ENCODE peak calls at places on chromosome 2, in five cellular contexts. Q is GM23338, F is A549, I is kidney, K is heart left ventricle. J is an unnamed sample.

GRCh38 chr2:169452080-169452479 is 27.2 kb upstream of the BBS5 start:
- DNase-seq in Q (peak; percentile 69), F (peak; percentile 33), I (no peak), K (no peak), J (peak; percentile 39)

GRCh38 chr2:157782057-157782845 is 93.9 kb downstream of the ACVR1 start:
- DNase-seq in Q (peak; percentile 45), F (no peak), I (no peak), K (no peak), J (no peak)

GRCh38 chr2:242027676-242028450 is 158.3 kb downstream of the RTP5 start:
- DNase-seq in Q (no peak), F (no peak), I (no peak), K (no peak), J (no peak)

GRCh38 chr2:169086893-169087467 is 17.6 kb downstream of the DHRS9 start:
- DNase-seq in Q (no peak), F (no peak), I (no peak), K (no peak), J (no peak)

GRCh38 chr2:40412456-40412855 is 39.4 kb downstream of the SLC8A1 start:
- DNase-seq in Q (no peak), F (no peak), I (no peak), K (no peak), J (no peak)

GRCh38 chr2:174344716-174345472 is 10.1 kb downstream of the SP9 start:
- DNase-seq in Q (peak; percentile 75), F (no peak), I (no peak), K (no peak), J (peak; percentile 46)

GRCh38 chr2:16064719-16065118 is 124.4 kb downstream of the MYCN start:
- DNase-seq in Q (no peak), F (no peak), I (no peak), K (no peak), J (no peak)

GRCh38 chr2:100632021-100632420 is 69.2 kb downstream of the PDCL3 start:
- DNase-seq in Q (no peak), F (no peak), I (no peak), K (no peak), J (no peak)

GRCh38 chr2:181341855-181342594 is 115.2 kb upstream of the ITGA4 start:
- DNase-seq in Q (no peak), F (no peak), I (no peak), K (no peak), J (no peak)

GRCh38 chr2:204434660-204435462 is 110.4 kb upstream of the PARD3B start:
- DNase-seq in Q (no peak), F (no peak), I (no peak), K (no peak), J (no peak)

GRCh38 chr2:206728277-206729199 is 10.3 kb upstream of the DYTN start:
- DNase-seq in Q (no peak), F (peak; percentile 5), I (no peak), K (no peak), J (no peak)

GRCh38 chr2:200913654-200914053 is 24.5 kb downstream of the NIF3L1 start:
- DNase-seq in Q (no peak), F (no peak), I (no peak), K (no peak), J (peak; percentile 93)

GRCh38 chr2:212264227-212264626 is 274.4 kb downstream of the ERBB4 start:
- DNase-seq in Q (no peak), F (no peak), I (no peak), K (no peak), J (no peak)

GRCh38 chr2:219207254-219207883 is 787 bp downstream of the ZFAND2B start:
- DNase-seq in Q (no peak), F (no peak), I (peak; percentile 56), K (no peak), J (no peak)

GRCh38 chr2:200905618-200906296 is 16.6 kb downstream of the NIF3L1 start:
- DNase-seq in Q (peak; percentile 79), F (peak; percentile 56), I (peak; percentile 85), K (peak; percentile 74), J (peak; percentile 75)

GRCh38 chr2:135055182-135055786 is 3.2 kb downstream of the RAB3GAP1 start:
- DNase-seq in Q (no peak), F (no peak), I (no peak), K (no peak), J (peak; percentile 83)

GRCh38 chr2:219065484-219065883 is 4.8 kb upstream of the IHH start:
- DNase-seq in Q (no peak), F (no peak), I (no peak), K (no peak), J (no peak)

GRCh38 chr2:57119141-57119540 is 927.5 kb upstream of the VRK2 start:
- DNase-seq in Q (no peak), F (no peak), I (no peak), K (no peak), J (no peak)

GRCh38 chr2:5766621-5767020 is 74.4 kb downstream of the SOX11 start:
- DNase-seq in Q (no peak), F (no peak), I (no peak), K (no peak), J (peak; percentile 39)

GRCh38 chr2:113116100-113116958 is 11.1 kb upstream of the IL1RN start:
- DNase-seq in Q (no peak), F (no peak), I (no peak), K (no peak), J (no peak)

GRCh38 chr2:162989507-162989906 is 150.9 kb upstream of the KCNH7 start:
- DNase-seq in Q (peak; percentile 20), F (no peak), I (no peak), K (no peak), J (no peak)

GRCh38 chr2:64873472-64873924 is 115.7 kb upstream of the SLC1A4 start:
- DNase-seq in Q (peak; percentile 85), F (peak; percentile 65), I (peak; percentile 90), K (peak; percentile 75), J (peak; percentile 33)

GRCh38 chr2:168114021-168114420 is 133.4 kb downstream of the STK39 start:
- DNase-seq in Q (no peak), F (no peak), I (no peak), K (no peak), J (no peak)

GRCh38 chr2:71646028-71646427 is 192.7 kb downstream of the DYSF start:
- DNase-seq in Q (no peak), F (no peak), I (no peak), K (peak; percentile 73), J (peak; percentile 90)

GRCh38 chr2:195633974-195634373 is 23.1 kb upstream of the SLC39A10 start:
- DNase-seq in Q (no peak), F (no peak), I (no peak), K (no peak), J (no peak)

GRCh38 chr2:196169521-196169920 is 1.9 kb downstream of the STK17B start:
- DNase-seq in Q (no peak), F (no peak), I (no peak), K (no peak), J (no peak)

GRCh38 chr2:177405029-177405692 is 12.6 kb downstream of the AGPS start:
- DNase-seq in Q (no peak), F (no peak), I (no peak), K (no peak), J (no peak)

GRCh38 chr2:190742431-190742830 is 93.5 kb downstream of the NAB1 start:
- DNase-seq in Q (no peak), F (no peak), I (no peak), K (no peak), J (no peak)

GRCh38 chr2:236799391-236800048 is 229.9 kb downstream of the ACKR3 start:
- DNase-seq in Q (no peak), F (no peak), I (no peak), K (no peak), J (peak; percentile 43)

GRCh38 chr2:216683846-216684245 is 11.5 kb downstream of the IGFBP5 start:
- DNase-seq in Q (no peak), F (no peak), I (no peak), K (peak; percentile 68), J (peak; percentile 98)

GRCh38 chr2:204486855-204487254 is 58.4 kb upstream of the PARD3B start:
- DNase-seq in Q (no peak), F (no peak), I (no peak), K (no peak), J (peak; percentile 61)

GRCh38 chr2:178522950-178523595 is 42.8 kb downstream of the PLEKHA3 start:
- DNase-seq in Q (peak; percentile 96), F (peak; percentile 68), I (peak; percentile 93), K (peak; percentile 90), J (peak; percentile 74)

GRCh38 chr2:55460562-55460961 is 40.9 kb upstream of the CCDC88A start:
- DNase-seq in Q (no peak), F (no peak), I (no peak), K (no peak), J (peak; percentile 6)

GRCh38 chr2:108444941-108445840 is 3.8 kb upstream of the GCC2 start:
- DNase-seq in Q (no peak), F (no peak), I (no peak), K (no peak), J (peak; percentile 43)

GRCh38 chr2:24181849-24182248 is 7.0 kb downstream of the FAM228A start:
- DNase-seq in Q (no peak), F (no peak), I (no peak), K (no peak), J (no peak)

GRCh38 chr2:47214990-47215389 is 59.9 kb upstream of the STPG4 start:
- DNase-seq in Q (no peak), F (no peak), I (no peak), K (no peak), J (no peak)

GRCh38 chr2:9488583-9489547 is 14.5 kb downstream of the IAH1 start:
- DNase-seq in Q (no peak), F (no peak), I (no peak), K (no peak), J (peak; percentile 35)

GRCh38 chr2:213490087-213490486 is 205.8 kb downstream of the SPAG16 start:
- DNase-seq in Q (peak; percentile 1), F (no peak), I (no peak), K (no peak), J (no peak)

GRCh38 chr2:45237850-45238542 is 228.7 kb upstream of the SIX2 start:
- DNase-seq in Q (no peak), F (peak; percentile 74), I (no peak), K (peak; percentile 50), J (peak; percentile 96)
- TF ChIP-seq CTCF in Q (no peak), F (peak; percentile 27), I (no peak), K (no peak), J (peak; percentile 54)

GRCh38 chr2:118845843-118846666 is 1.4 kb downstream of the EN1 start:
- DNase-seq in Q (peak; percentile 57), F (no peak), I (peak; percentile 73), K (no peak), J (peak; percentile 54)
- H3K4me3 ChIP-seq in Q (peak overlapping the region; percentile 67), F (peak overlapping the region; percentile 57), I (no peak overlapping the region), K (no peak overlapping the region), J (peak overlapping the region; percentile 71)

GRCh38 chr2:172724724-172725123 is 10.9 kb upstream of the RAPGEF4 start:
- DNase-seq in Q (no peak), F (no peak), I (no peak), K (no peak), J (no peak)
- TF ChIP-seq CTCF in Q (no peak), F (no peak), I (no peak), K (no peak), J (no peak)

GRCh38 chr2:121074322-121074932 is 210.6 kb downstream of the TFCP2L1 start:
- DNase-seq in Q (no peak), F (no peak), I (no peak), K (no peak), J (peak; percentile 15)

GRCh38 chr2:121076885-121077549 is 208.0 kb downstream of the TFCP2L1 start:
- DNase-seq in Q (peak; percentile 95), F (peak; percentile 58), I (no peak), K (peak; percentile 70), J (peak; percentile 28)

GRCh38 chr2:121075006-121075545 is 209.9 kb downstream of the TFCP2L1 start:
- DNase-seq in Q (peak; percentile 94), F (peak; percentile 91), I (no peak), K (no peak), J (peak; percentile 85)

GRCh38 chr2:121076501-121076820 is 208.5 kb downstream of the TFCP2L1 start:
- DNase-seq in Q (no peak), F (no peak), I (no peak), K (no peak), J (no peak)

GRCh38 chr2:121075641-121076500 is 209.1 kb downstream of the TFCP2L1 start:
- DNase-seq in Q (peak; percentile 68), F (peak; percentile 28), I (no peak), K (no peak), J (no peak)
- H3K4me3 ChIP-seq in Q (peak overlapping the region; percentile 53), F (peak overlapping the region; percentile 34), I (no peak overlapping the region), K (no peak overlapping the region), J (no peak overlapping the region)